ENCODE peak calls at places on chromosomes 6 and 20, in nine cellular contexts. W, C, J, X, B, Q, H, S and L are unnamed samples.

GRCh38 chr20:50726955-50727791 is 4.2 kb upstream of the PARD6B start:
- DNase-seq in C (no peak), H (no peak), J (no peak), X (no peak), W (no peak), S (no peak), B (no peak), Q (no peak), L (no peak)

GRCh38 chr6:33321227-33321626 is 3.7 kb upstream of the ZBTB22 start:
- DNase-seq in S (no peak), C (no peak), X (no peak), Q (no peak), J (no peak), W (no peak), H (no peak), B (no peak), L (no peak)

GRCh38 chr20:38190936-38191371 is 25.9 kb upstream of the TGM2 start:
- DNase-seq in Q (no peak), S (no peak), C (no peak), J (peak; percentile 57), B (no peak), W (no peak), X (no peak), H (no peak), L (no peak)

GRCh38 chr6:84791233-84791632 is 26.8 kb upstream of the TBX18 start:
- DNase-seq in Q (no peak), S (no peak), H (no peak), W (no peak), C (no peak), J (no peak), X (no peak), B (peak; percentile 91), L (no peak)

GRCh38 chr6:136774228-136775041 is 17.8 kb downstream of the MAP3K5 start:
- DNase-seq in H (no peak), S (no peak), W (no peak), C (no peak), J (no peak), B (peak; percentile 19), Q (no peak), X (no peak), L (no peak)

GRCh38 chr6:35428421-35429149 is 23.6 kb upstream of the FANCE start:
- DNase-seq in H (no peak), X (no peak), B (peak; percentile 46), S (no peak), W (no peak), C (no peak), Q (peak; percentile 82), J (no peak), L (no peak)

GRCh38 chr6:12174878-12175277 is 115.3 kb upstream of the EDN1 start:
- DNase-seq in Q (no peak), B (no peak), C (no peak), J (no peak), X (no peak), W (no peak), H (no peak), S (no peak), L (no peak)

GRCh38 chr20:61251529-61252393 is at the start of gene CDH4:
- DNase-seq in J (no peak), Q (no peak), B (no peak), C (no peak), W (no peak), H (no peak), S (no peak), X (no peak), L (no peak)

GRCh38 chr6:156691018-156691417 is 86.2 kb upstream of the ARID1B start:
- DNase-seq in J (no peak), S (no peak), H (no peak), X (no peak), Q (no peak), W (no peak), B (no peak), C (no peak), L (no peak)
- TF ChIP-seq POLR2AphosphoS5 in J (no peak), S (no peak), H (no peak), X (no peak), Q (no peak), W (no peak), B (no peak), C (no peak), L (no peak)

GRCh38 chr6:42042108-42042507 is 8.2 kb upstream of the TAF8 start:
- DNase-seq in C (no peak), Q (no peak), S (no peak), W (no peak), J (no peak), B (no peak), H (no peak), X (no peak), L (no peak)
- H3K4me3 ChIP-seq in C (no peak overlapping the region), Q (no peak overlapping the region), S (no peak overlapping the region), W (no peak overlapping the region), J (no peak overlapping the region), B (no peak overlapping the region), H (no peak overlapping the region), X (no peak overlapping the region), L (no peak overlapping the region)

GRCh38 chr20:16574656-16575355 is 1.6 kb upstream of the KIF16B start:
- DNase-seq in X (peak; percentile 67), J (peak; percentile 95), Q (peak; percentile 94), S (peak; percentile 86), W (peak; percentile 83), C (peak; percentile 92), B (peak; percentile 83), H (peak; percentile 77), L (peak; percentile 94)
- TF ChIP-seq POLR2A in X (no peak), J (no peak), Q (no peak), S (peak; percentile 17), W (no peak), C (no peak), B (no peak), H (peak; percentile 42), L (peak; percentile 41)

GRCh38 chr6:75750925-75751324 is 1.9 kb downstream of the MYO6 start:
- DNase-seq in S (no peak), C (no peak), X (no peak), Q (no peak), H (no peak), W (no peak), J (no peak), B (no peak), L (no peak)

GRCh38 chr6:75751443-75751842 is 2.4 kb downstream of the MYO6 start:
- DNase-seq in H (no peak), Q (no peak), X (no peak), B (peak; percentile 88), J (no peak), W (no peak), C (no peak), S (no peak), L (no peak)

GRCh38 chr6:75747371-75747984 is 1.6 kb upstream of the MYO6 start:
- DNase-seq in X (no peak), S (no peak), Q (no peak), J (no peak), B (no peak), H (peak; percentile 60), W (peak; percentile 71), C (peak; percentile 55), L (peak; percentile 45)

GRCh38 chr6:75747985-75748742 is 875 bp upstream of the MYO6 start:
- DNase-seq in X (no peak), B (no peak), S (no peak), H (no peak), Q (no peak), J (no peak), W (no peak), C (no peak), L (no peak)

GRCh38 chr6:75748743-75749538 is at the start of gene MYO6:
- DNase-seq in J (peak; percentile 80), Q (peak; percentile 26), S (no peak), W (peak; percentile 78), H (peak; percentile 80), X (peak; percentile 58), C (peak; percentile 84), B (peak; percentile 66), L (peak; percentile 85)
- TF ChIP-seq POLR2AphosphoS5 in J (peak; percentile 74), Q (peak; percentile 78), S (peak; percentile 91), W (peak; percentile 92), H (no peak), X (peak; percentile 72), C (peak; percentile 93), B (peak; percentile 94), L (peak; percentile 93)

GRCh38 chr20:19314619-19315018 is 102.2 kb downstream of the SLC24A3 start:
- DNase-seq in C (no peak), X (no peak), W (no peak), S (no peak), J (no peak), Q (no peak), H (no peak), B (no peak), L (no peak)
- H3K4me3 ChIP-seq in C (no peak overlapping the region), X (no peak overlapping the region), W (no peak overlapping the region), S (no peak overlapping the region), J (no peak overlapping the region), Q (no peak overlapping the region), H (no peak overlapping the region), B (no peak overlapping the region), L (no peak overlapping the region)